ENCODE peak calls at places on chromosome 19, in eight cellular contexts. O is CD8-positive, alpha-beta T cell; J is heart left ventricle; X is DND-41; F is fibroblast of mammary gland; A is BJ; Z is neural crest cell; V is AG10803. E is an unnamed sample.

GRCh38 chr19:45822716-45823115 is 7.6 kb upstream of the RSPH6A start:
- DNase-seq in X (no peak), V (no peak), O (no peak), A (no peak), J (peak; percentile 45), F (no peak), Z (no peak), E (no peak)

GRCh38 chr19:53977429-53977990 is 13.9 kb upstream of the CACNG6 start:
- DNase-seq in A (peak; percentile 22), F (peak; percentile 80), V (peak; percentile 80), X (peak; percentile 73), Z (peak; percentile 64), O (no peak), J (no peak), E (peak; percentile 68)

GRCh38 chr19:38134538-38135149 is 89.4 kb downstream of the DPF1 start:
- DNase-seq in A (no peak), F (peak; percentile 59), J (no peak), O (no peak), V (peak; percentile 30), X (peak; percentile 28), Z (peak; percentile 57), E (peak; percentile 62)

GRCh38 chr19:621819-622218 is 11.5 kb downstream of the POLRMT start:
- DNase-seq in O (no peak), V (no peak), F (no peak), J (no peak), X (no peak), A (no peak), Z (no peak), E (no peak)

GRCh38 chr19:4474504-4475136 is 2.5 kb downstream of the HDGFL2 start:
- DNase-seq in F (peak; percentile 55), J (no peak), X (peak; percentile 26), Z (peak; percentile 60), A (peak; percentile 19), O (no peak), V (peak; percentile 56), E (peak; percentile 90)

GRCh38 chr19:37955986-37956385 is 49.0 kb downstream of the SIPA1L3 start:
- DNase-seq in A (no peak), O (no peak), Z (no peak), J (no peak), V (no peak), X (no peak), F (no peak), E (no peak)

GRCh38 chr19:2841858-2842574 is 741 bp downstream of the ZNF555 start:
- DNase-seq in X (no peak), F (no peak), O (no peak), Z (no peak), J (no peak), A (no peak), V (no peak), E (peak; percentile 47)

GRCh38 chr19:1465191-1466016 is 13.6 kb downstream of the C19orf25 start:
- DNase-seq in V (peak; percentile 47), Z (no peak), A (no peak), J (peak; percentile 67), O (no peak), F (no peak), X (no peak), E (no peak)

GRCh38 chr19:39128511-39129079 is 3.0 kb downstream of the PAK4 start:
- DNase-seq in F (no peak), Z (no peak), O (no peak), J (no peak), V (peak; percentile 39), X (no peak), A (no peak), E (no peak)

GRCh38 chr19:33482486-33482885 is 39.1 kb downstream of the PEPD start:
- DNase-seq in Z (no peak), J (no peak), A (no peak), X (no peak), V (no peak), O (no peak), F (peak; percentile 56), E (no peak)

GRCh38 chr19:1952635-1953034 is 11.7 kb downstream of the CSNK1G2 start:
- DNase-seq in F (peak; percentile 49), V (no peak), A (no peak), J (no peak), O (no peak), X (no peak), Z (no peak), E (no peak)

GRCh38 chr19:17333611-17334413 is 843 bp downstream of the ANO8 start:
- DNase-seq in J (no peak), X (peak; percentile 85), O (no peak), V (peak; percentile 81), F (peak; percentile 84), Z (no peak), A (no peak), E (peak; percentile 79)

GRCh38 chr19:13051581-13052165 is 51.0 kb downstream of the LYL1 start:
- DNase-seq in V (no peak), X (peak; percentile 69), A (no peak), O (no peak), Z (peak; percentile 77), J (peak; percentile 81), F (no peak), E (no peak)

GRCh38 chr19:43812259-43812658 is 10.0 kb upstream of the LYPD5 start:
- DNase-seq in Z (no peak), X (no peak), O (no peak), A (no peak), J (no peak), V (no peak), F (no peak), E (no peak)

GRCh38 chr19:4499855-4500254 is 18.4 kb downstream of the PLIN4 start:
- DNase-seq in F (no peak), X (no peak), J (no peak), Z (no peak), O (no peak), A (no peak), V (no peak), E (no peak)

GRCh38 chr19:45103625-45104319 is 10.8 kb downstream of the PPP1R37 start:
- DNase-seq in V (no peak), O (no peak), A (no peak), J (no peak), Z (no peak), F (no peak), X (no peak), E (no peak)

GRCh38 chr19:15702590-15702930 is 25.3 kb upstream of the OR10H2 start:
- DNase-seq in X (peak; percentile 22), J (peak; percentile 86), F (peak; percentile 38), V (peak; percentile 57), Z (no peak), O (no peak), A (no peak), E (no peak)

DNA sequence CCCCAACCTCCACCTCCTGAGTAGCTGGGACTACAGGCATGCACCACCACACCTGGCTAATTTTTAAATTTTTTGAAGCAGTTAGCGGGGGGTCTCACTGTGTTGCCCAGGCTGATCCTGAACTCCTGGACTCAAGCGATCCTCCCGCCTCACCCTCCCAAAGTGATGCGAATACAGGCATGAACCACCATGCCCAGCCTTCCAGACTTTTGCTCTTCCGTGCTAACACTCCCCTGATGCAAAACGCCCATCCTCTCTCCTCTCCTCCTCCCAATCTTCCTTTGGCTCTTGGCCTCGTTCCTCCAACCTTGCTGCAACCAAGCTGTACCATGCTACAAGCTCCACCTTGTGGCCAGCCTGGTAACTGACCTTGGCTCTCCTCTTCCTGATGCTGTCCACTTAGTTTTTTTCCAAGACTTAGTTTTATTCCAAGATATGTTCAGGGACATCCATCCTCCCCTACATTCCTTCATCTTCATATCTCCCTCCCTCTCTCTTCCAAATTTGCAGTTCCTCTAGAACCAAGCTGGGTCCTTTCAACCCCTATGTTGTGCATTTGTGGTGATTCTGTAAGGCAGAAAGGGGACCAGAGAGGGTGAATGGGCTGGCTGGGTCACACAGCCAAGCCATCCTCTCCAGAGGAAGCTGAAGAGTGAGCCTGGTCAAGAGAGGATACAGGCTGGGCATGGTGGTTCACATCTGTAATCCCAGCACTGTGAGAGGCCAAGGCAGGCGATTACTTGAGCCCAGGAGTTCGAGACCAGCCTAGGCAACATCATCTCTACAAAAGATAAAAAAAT is 32.8 kb downstream of the TINCR start:
- DNase-seq in F (peak; percentile 21), V (no peak), Z (peak; percentile 52), O (no peak), X (peak; percentile 22), A (no peak), J (no peak), E (no peak)
- TF ChIP-seq CTCF in F (peak; percentile 47), V (peak; percentile 41), Z (peak; percentile 68), O (peak; percentile 27), X (peak; percentile 67), A (peak; percentile 43), J (no peak), E (peak; percentile 19)

GRCh38 chr19:35154535-35155406 is at the start of gene FXYD5:
- DNase-seq in A (no peak), V (peak; percentile 76), O (peak; percentile 48), Z (no peak), X (peak; percentile 78), J (peak; percentile 85), F (peak; percentile 80), E (peak; percentile 86)
- TF ChIP-seq CTCF in A (peak; percentile 17), V (peak; percentile 23), O (no peak), Z (peak; percentile 26), X (no peak), J (no peak), F (no peak), E (no peak)

GRCh38 chr19:40423938-40424337 is 1.9 kb downstream of the SERTAD1 start:
- DNase-seq in A (no peak), J (no peak), X (no peak), O (no peak), Z (no peak), F (no peak), V (no peak), E (no peak)

GRCh38 chr19:40422428-40423226 is 3.2 kb downstream of the SERTAD1 start:
- DNase-seq in Z (no peak), X (no peak), O (no peak), A (no peak), V (no peak), J (no peak), F (no peak), E (no peak)

GRCh38 chr19:40423227-40423566 is 2.6 kb downstream of the SERTAD1 start:
- DNase-seq in V (no peak), O (no peak), X (no peak), J (no peak), A (no peak), F (no peak), Z (no peak), E (no peak)

GRCh38 chr19:40424637-40425449 is 949 bp downstream of the SERTAD1 start:
- DNase-seq in J (no peak), A (no peak), F (no peak), Z (no peak), X (peak; percentile 28), O (no peak), V (peak; percentile 18), E (no peak)

GRCh38 chr19:40425450-40426287 is at the start of gene SERTAD1:
- DNase-seq in Z (peak; percentile 99), A (peak; percentile 94), X (peak; percentile 100), O (peak; percentile 100), V (peak; percentile 99), J (peak; percentile 100), F (peak; percentile 98), E (peak; percentile 99)
- TF ChIP-seq CTCF in Z (peak; percentile 92), A (peak; percentile 83), X (peak; percentile 60), O (peak; percentile 55), V (peak; percentile 49), J (no peak), F (peak; percentile 27), E (peak; percentile 48)

GRCh38 chr19:55418185-55418584 is 10.6 kb upstream of the UBE2S start:
- DNase-seq in Z (peak; percentile 70), A (peak; percentile 37), O (no peak), J (no peak), F (peak; percentile 85), V (peak; percentile 84), X (peak; percentile 69), E (peak; percentile 77)
- TF ChIP-seq CTCF in Z (peak; percentile 83), A (peak; percentile 81), O (peak; percentile 68), J (peak; percentile 43), F (peak; percentile 75), V (peak; percentile 80), X (peak; percentile 76), E (peak; percentile 69)

GRCh38 chr19:35644206-35644986 is 2.9 kb downstream of the ETV2 start:
- DNase-seq in A (peak; percentile 47), F (peak; percentile 90), Z (peak; percentile 74), O (peak; percentile 88), J (peak; percentile 97), V (peak; percentile 88), X (peak; percentile 97), E (peak; percentile 98)
- TF ChIP-seq CTCF in A (no peak), F (no peak), Z (no peak), O (no peak), J (no peak), V (peak; percentile 1), X (no peak), E (no peak)